ENCODE peak calls at places on chromosomes 5 and 9, in four cellular contexts. U, S, X and R are unnamed samples.

GRCh38 chr9:6973762-6974161 is 216.0 kb downstream of the KDM4C start:
- DNase-seq in U (no peak), S (no peak), X (peak; percentile 58), R (no peak)

GRCh38 chr5:6291961-6292360 is 86.4 kb downstream of the MED10 start:
- DNase-seq in U (no peak), S (peak; percentile 12), X (no peak), R (no peak)

GRCh38 chr5:50666261-50667078 is at the start of gene PARP8:
- DNase-seq in U (peak; percentile 92), S (no peak), X (no peak), R (peak; percentile 52)

GRCh38 chr5:115439639-115440038 is 104.9 kb downstream of the FEM1C start:
- DNase-seq in U (no peak), S (no peak), X (no peak), R (no peak)

GRCh38 chr9:91392435-91392834 is 30.7 kb upstream of the AUH start:
- DNase-seq in U (no peak), S (no peak), X (no peak), R (no peak)

GRCh38 chr5:95746194-95746593 is 15.1 kb downstream of the RHOBTB3 start:
- DNase-seq in U (no peak), S (no peak), X (no peak), R (no peak)

GRCh38 chr5:42993516-42994284 is 46.4 kb downstream of the ANXA2R start:
- DNase-seq in U (peak; percentile 88), S (no peak), X (no peak), R (peak; percentile 33)

GRCh38 chr5:148482697-148483462 is 99.1 kb downstream of the FBXO38 start:
- DNase-seq in U (peak; percentile 84), S (peak; percentile 44), X (peak; percentile 1), R (peak; percentile 28)

GRCh38 chr5:150255659-150256415 is 33.7 kb downstream of the CAMK2A start:
- DNase-seq in U (no peak), S (no peak), X (no peak), R (no peak)

GRCh38 chr9:93071464-93071863 is 13.0 kb downstream of the SUSD3 start:
- DNase-seq in U (no peak), S (peak; percentile 48), X (no peak), R (no peak)

GRCh38 chr9:129432671-129433154 is 188.2 kb downstream of the C9orf50 start:
- DNase-seq in U (no peak), S (no peak), X (no peak), R (no peak)

GRCh38 chr5:26761040-26761439 is 277.3 kb downstream of the CDH9 start:
- DNase-seq in U (no peak), S (no peak), X (no peak), R (no peak)

GRCh38 chr5:174567506-174568141 is 156.8 kb upstream of the MSX2 start:
- DNase-seq in U (no peak), S (no peak), X (no peak), R (no peak)

GRCh38 chr9:99138424-99139284 is 33.7 kb downstream of the TGFBR1 start:
- DNase-seq in U (no peak), S (no peak), X (no peak), R (no peak)

GRCh38 chr5:142886211-142886610 is 116.0 kb downstream of the ARHGAP26 start:
- DNase-seq in U (no peak), S (no peak), X (no peak), R (no peak)

GRCh38 chr5:138603521-138603920 is 28.3 kb upstream of the HSPA9 start:
- DNase-seq in U (no peak), S (no peak), X (peak; percentile 58), R (no peak)

GRCh38 chr9:134728801-134729495 is 87.3 kb downstream of the COL5A1 start:
- DNase-seq in U (no peak), S (no peak), X (no peak), R (no peak)

GRCh38 chr5:56200856-56201638 is 32.1 kb downstream of the ANKRD55 start:
- DNase-seq in U (no peak), S (peak; percentile 69), X (peak; percentile 90), R (peak; percentile 64)

GRCh38 chr9:27125936-27126335 is 16.9 kb downstream of the TEK start:
- DNase-seq in U (no peak), S (no peak), X (no peak), R (no peak)

GRCh38 chr9:82410306-82410705 is 421.7 kb downstream of the SPATA31D1 start:
- DNase-seq in U (no peak), S (no peak), X (peak; percentile 19), R (no peak)

GRCh38 chr5:32446660-32447059 is 2.1 kb upstream of the ZFR start:
- DNase-seq in U (no peak), S (no peak), X (no peak), R (peak; percentile 69)

GRCh38 chr5:93035194-93035593 is 545.8 kb downstream of the NR2F1-AS1 start:
- DNase-seq in U (no peak), S (no peak), X (no peak), R (no peak)

GRCh38 chr5:42250-42649 is 49.7 kb upstream of the PLEKHG4B start:
- DNase-seq in U (no peak), S (no peak), X (no peak), R (no peak)

GRCh38 chr9:34628656-34629491 is at the start of gene ARID3C:
- DNase-seq in U (no peak), S (no peak), X (no peak), R (peak; percentile 55)

GRCh38 chr5:96338624-96339023 is 94.4 kb downstream of the PCSK1 start:
- DNase-seq in U (no peak), S (no peak), X (no peak), R (peak; percentile 40)

GRCh38 chr9:109320338-109320733 is 523 bp downstream of the EPB41L4B start:
- DNase-seq in U (no peak), S (no peak), X (no peak), R (peak; percentile 42)

GRCh38 chr5:142079243-142079642 is 29.3 kb upstream of the NDFIP1 start:
- DNase-seq in U (no peak), S (no peak), X (no peak), R (no peak)

GRCh38 chr5:6683241-6683640 is 30.0 kb upstream of the TENT4A start:
- DNase-seq in U (no peak), S (no peak), X (no peak), R (no peak)

GRCh38 chr9:94806307-94806893 is 79.9 kb downstream of the AOPEP start:
- DNase-seq in U (no peak), S (no peak), X (peak; percentile 31), R (no peak)

GRCh38 chr5:168006473-168007130 is 284.8 kb upstream of the WWC1 start:
- DNase-seq in U (no peak), S (no peak), X (no peak), R (no peak)

GRCh38 chr5:34563951-34564705 is 92.0 kb upstream of the RAI14 start:
- DNase-seq in U (peak; percentile 76), S (no peak), X (no peak), R (no peak)

GRCh38 chr9:37082214-37082765 is 38.1 kb upstream of the ZCCHC7 start:
- DNase-seq in U (no peak), S (no peak), X (no peak), R (no peak)

GRCh38 chr9:128150594-128151342 is 1.5 kb downstream of the LCN2 start:
- DNase-seq in U (peak; percentile 73), S (peak; percentile 10), X (no peak), R (peak; percentile 53)

GRCh38 chr5:35003018-35003957 is 44.5 kb downstream of the AGXT2 start:
- DNase-seq in U (no peak), S (peak; percentile 29), X (peak; percentile 9), R (peak; percentile 50)

GRCh38 chr9:69918317-69918716 is 97.7 kb downstream of the CFAP95 start:
- DNase-seq in U (no peak), S (no peak), X (no peak), R (peak; percentile 7)

GRCh38 chr5:174760721-174761120 is 36.3 kb downstream of the MSX2 start:
- DNase-seq in U (no peak), S (no peak), X (no peak), R (no peak)

GRCh38 chr5:135993248-135993893 is 35.4 kb upstream of the TGFBI start:
- DNase-seq in U (no peak), S (no peak), X (no peak), R (no peak)

DNA sequence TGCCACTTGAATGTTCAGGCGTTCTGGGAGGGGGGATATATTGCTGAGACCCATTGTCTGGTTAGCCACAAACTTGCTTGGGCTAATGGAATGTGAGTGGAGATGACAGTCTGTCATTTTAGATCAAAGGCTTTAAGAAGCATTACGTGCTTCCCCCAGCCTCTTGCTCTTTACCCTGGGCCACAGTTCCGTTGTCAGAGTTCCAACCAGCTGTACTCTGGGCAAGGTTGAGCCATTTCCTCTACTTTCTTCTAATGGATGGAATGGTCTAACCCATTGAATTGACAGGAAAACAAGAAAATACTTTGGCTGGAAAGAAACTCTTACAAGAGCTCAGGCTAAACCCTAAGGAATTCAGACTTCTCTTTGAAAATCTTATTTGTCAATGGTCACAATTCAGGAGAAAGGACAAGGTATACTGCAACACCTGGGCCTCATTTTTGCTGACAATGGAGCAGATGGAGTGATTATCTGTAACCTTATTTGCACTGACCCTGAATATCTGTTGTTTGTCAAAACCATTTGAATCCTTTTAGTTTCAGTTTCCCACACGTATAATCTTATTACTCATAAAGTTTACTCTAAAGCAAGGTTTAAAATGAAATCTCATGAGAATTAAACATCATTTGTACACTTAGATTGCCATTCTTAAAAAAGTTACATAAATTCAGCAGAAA is 231.4 kb downstream of the PDE4D start:
- DNase-seq in U (no peak), S (no peak), X (no peak), R (no peak)
- TF ChIP-seq POLR2AphosphoS5 in U (no peak), S (no peak), X (no peak), R (no peak)

GRCh38 chr5:111772456-111772855 is 15.5 kb upstream of the NREP start:
- DNase-seq in U (no peak), S (no peak), X (no peak), R (no peak)
- H3K27ac ChIP-seq in U (no peak overlapping the region), S (no peak overlapping the region), X (no peak overlapping the region), R (no peak overlapping the region)

GRCh38 chr9:113504725-113505590 is 41.4 kb downstream of the RGS3 start:
- DNase-seq in U (peak; percentile 75), S (no peak), X (no peak), R (peak; percentile 68)
- TF ChIP-seq POLR2A in U (no peak), S (no peak), X (no peak), R (no peak)

GRCh38 chr9:88388203-88388885 is at the start of gene SPIN1:
- DNase-seq in U (peak; percentile 96), S (peak; percentile 35), X (no peak), R (peak; percentile 87)
- TF ChIP-seq POLR2AphosphoS5 in U (peak; percentile 72), S (peak; percentile 55), X (no peak), R (no peak)